ENCODE peak calls at places on chromosomes 11 and 22, in nine cellular contexts. D, U, J, I, R, K, E, G and A are unnamed samples.

GRCh38 chr11:78645226-78646202 is 70.8 kb upstream of the NARS2 start:
- DNase-seq in U (peak; percentile 88), I (peak; percentile 6), D (peak; percentile 49), R (peak; percentile 18), E (peak; percentile 91), J (peak; percentile 66), G (peak; percentile 51), K (peak; percentile 50), A (peak; percentile 97)

GRCh38 chr11:5274340-5274739 is 4.6 kb upstream of the HBE1 start:
- DNase-seq in U (no peak), E (no peak), D (no peak), R (no peak), K (no peak), I (no peak), J (no peak), G (no peak), A (no peak)

GRCh38 chr22:35349704-35350538 is 31.0 kb upstream of the HMOX1 start:
- DNase-seq in U (peak; percentile 74), R (no peak), G (no peak), J (no peak), D (no peak), I (no peak), E (no peak), K (no peak), A (peak; percentile 60)

GRCh38 chr11:64848779-64849599 is 4.5 kb upstream of the CDC42BPG start:
- DNase-seq in U (no peak), K (no peak), E (peak; percentile 78), R (no peak), J (no peak), G (no peak), D (no peak), I (no peak), A (peak; percentile 87)

GRCh38 chr22:24338701-24339451 is 68.2 kb downstream of the SPECC1L start:
- DNase-seq in R (no peak), D (peak; percentile 27), K (no peak), U (no peak), G (peak; percentile 24), I (no peak), E (no peak), J (no peak), A (peak; percentile 68)

GRCh38 chr11:120248551-120249278 is 8.8 kb downstream of the POU2F3 start:
- DNase-seq in U (no peak), G (no peak), E (no peak), K (peak; percentile 56), I (no peak), J (no peak), R (no peak), D (no peak), A (no peak)

GRCh38 chr11:56714206-56714605 is 15.3 kb downstream of the OR9G1 start:
- DNase-seq in U (no peak), G (no peak), I (no peak), K (no peak), D (no peak), R (no peak), J (no peak), E (no peak), A (no peak)

GRCh38 chr11:110200241-110200640 is 96.2 kb downstream of the RDX start:
- DNase-seq in E (no peak), D (no peak), U (no peak), K (no peak), J (no peak), R (no peak), G (no peak), I (no peak), A (peak; percentile 36)

GRCh38 chr11:22785251-22785650 is 44.4 kb downstream of the SVIP start:
- DNase-seq in G (no peak), D (no peak), K (no peak), U (no peak), J (no peak), I (no peak), R (no peak), E (no peak), A (no peak)

GRCh38 chr22:35425971-35426800 is 26.2 kb downstream of the MCM5 start:
- DNase-seq in U (no peak), R (no peak), E (no peak), G (no peak), J (no peak), D (no peak), K (no peak), I (no peak), A (peak; percentile 75)

GRCh38 chr22:31915499-31916065 is 28.8 kb upstream of the YWHAH start:
- DNase-seq in D (no peak), I (no peak), K (no peak), E (no peak), J (no peak), R (no peak), U (no peak), G (no peak), A (no peak)

GRCh38 chr11:75591371-75591770 is 29.3 kb downstream of the SERPINH1 start:
- DNase-seq in U (no peak), R (no peak), K (no peak), G (no peak), D (no peak), E (no peak), J (no peak), I (no peak), A (no peak)

DNA sequence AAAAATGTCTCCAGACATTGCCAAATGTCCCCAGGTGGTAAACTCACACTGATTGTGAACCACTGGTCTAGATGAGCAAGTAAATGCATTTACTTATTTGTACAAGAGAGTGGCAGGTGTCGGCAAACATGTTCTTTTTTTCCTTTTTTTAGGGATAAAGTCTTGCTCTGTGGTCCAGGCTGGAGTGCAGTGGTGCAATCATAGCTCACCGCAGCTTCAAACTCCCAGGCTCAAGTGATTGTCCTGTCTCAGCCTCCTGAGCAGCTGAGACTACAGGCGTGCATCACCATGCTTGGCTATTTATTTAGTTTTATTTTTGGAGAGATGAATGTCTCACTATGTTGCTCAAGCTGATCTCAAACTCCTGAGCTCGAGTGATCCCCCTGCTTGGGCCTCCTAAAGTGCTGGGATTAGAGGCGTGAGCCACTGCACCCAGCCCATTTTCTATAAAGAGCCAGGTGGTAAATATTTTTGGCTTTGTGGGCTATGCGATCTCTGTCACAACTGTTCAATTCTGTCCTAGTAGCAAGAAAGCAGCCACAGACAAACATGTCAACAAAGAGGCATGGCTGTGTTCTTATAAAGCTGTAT is 1.4 kb downstream of the VPREB1 start:
- DNase-seq in J (no peak), R (no peak), I (no peak), U (no peak), G (no peak), D (no peak), K (no peak), E (no peak), A (no peak)
- H3K4me1 ChIP-seq in J (no peaks in the 10 kb centered on the region), R (peaks cover 3% of the 10 kb centered on the region), I (peaks cover 9% of the 10 kb centered on the region), U (no peaks in the 10 kb centered on the region), G (no peaks in the 10 kb centered on the region), D (no peaks in the 10 kb centered on the region), K (no peaks in the 10 kb centered on the region), E (no peaks in the 10 kb centered on the region), A (no peaks in the 10 kb centered on the region)

GRCh38 chr11:60371854-60372253 is 6.5 kb upstream of the MS4A7 start:
- DNase-seq in K (no peak), E (no peak), I (no peak), D (no peak), R (no peak), U (no peak), J (no peak), G (no peak), A (no peak)

GRCh38 chr11:60378359-60378758 is at the start of gene MS4A7:
- DNase-seq in E (no peak), J (no peak), R (no peak), U (no peak), I (no peak), G (peak; percentile 12), K (no peak), D (peak; percentile 25), A (no peak)

GRCh38 chr11:60372767-60373166 is 5.6 kb upstream of the MS4A7 start:
- DNase-seq in E (no peak), U (no peak), R (no peak), D (no peak), I (no peak), K (no peak), G (no peak), J (no peak), A (no peak)

GRCh38 chr11:60376601-60377000 is 1.7 kb upstream of the MS4A7 start:
- DNase-seq in G (no peak), R (no peak), U (no peak), K (no peak), J (no peak), D (no peak), I (no peak), E (no peak), A (no peak)

GRCh38 chr11:60377737-60378136 is 595 bp upstream of the MS4A7 start:
- DNase-seq in E (no peak), U (no peak), R (no peak), K (no peak), D (peak; percentile 31), J (no peak), I (no peak), G (peak; percentile 50), A (no peak)
- H3K4me3 ChIP-seq in E (no peak overlapping the region), U (no peak overlapping the region), R (no peak overlapping the region), K (no peak overlapping the region), D (no peak overlapping the region), J (no peak overlapping the region), I (no peak overlapping the region), G (no peak overlapping the region), A (no peak overlapping the region)

DNA sequence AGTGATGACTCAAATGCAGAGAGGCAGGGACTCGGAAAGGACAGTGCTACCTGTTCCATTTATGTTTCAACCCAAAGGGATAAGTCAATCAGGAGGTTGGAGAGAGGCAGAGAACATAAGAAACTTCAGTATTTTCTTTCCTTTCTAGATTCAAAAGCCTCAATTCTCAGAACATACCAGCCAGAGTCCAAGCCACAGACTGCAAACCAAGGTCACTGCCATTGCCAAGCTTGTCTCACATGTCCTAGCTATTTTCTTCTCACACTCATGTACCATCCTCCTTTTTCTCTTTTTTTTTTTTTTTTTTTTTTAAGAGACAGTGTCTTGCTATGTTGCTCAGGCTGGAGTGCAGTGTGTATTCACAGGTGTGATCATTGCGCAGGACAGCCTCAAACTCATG is 111.7 kb upstream of the AKIP1 start:
- DNase-seq in G (no peak), K (no peak), E (no peak), I (no peak), D (no peak), J (no peak), U (no peak), R (no peak), A (no peak)
- H3K27ac ChIP-seq in G (peak overlapping the region; percentile 44), K (no peak overlapping the region), E (no peak overlapping the region), I (no peak overlapping the region), D (no peak overlapping the region), J (no peak overlapping the region), U (no peak overlapping the region), R (no peak overlapping the region), A (no peak overlapping the region)

GRCh38 chr11:111939836-111940604 is 2.9 kb downstream of the DIXDC1 start:
- DNase-seq in E (no peak), D (no peak), G (no peak), R (no peak), J (no peak), I (no peak), U (no peak), K (no peak), A (no peak)
- H3K4me1 ChIP-seq in E (peaks cover 5% of the 10 kb centered on the region), D (peaks cover 57% of the 10 kb centered on the region), G (peaks cover 37% of the 10 kb centered on the region), R (peaks cover 24% of the 10 kb centered on the region), J (peaks cover 22% of the 10 kb centered on the region), I (peaks cover 30% of the 10 kb centered on the region), U (no peaks in the 10 kb centered on the region), K (peaks cover 20% of the 10 kb centered on the region), A (peaks cover 7% of the 10 kb centered on the region)